ENCODE peak calls at places on chromosomes 6 and 20, in nine cellular contexts. H is astrocyte, W is fibroblast of lung, J is pancreas, B is heart left ventricle, X is heart right ventricle, Z is retinal pigment epithelial cell, M is endothelial cell, U is Peyer's patch. N is an unnamed sample.

GRCh38 chr6:35213824-35214756 is at the start of gene SCUBE3:
- DNase-seq in H (peak; percentile 48), W (peak; percentile 32), J (peak; percentile 31), B (no peak), X (peak; percentile 44), Z (no peak), M (peak; percentile 55), U (no peak), N (peak; percentile 57)

GRCh38 chr6:45477785-45478184 is 100.1 kb upstream of the SUPT3H start:
- DNase-seq in H (no peak), W (no peak), J (no peak), B (no peak), X (no peak), Z (no peak), M (no peak), U (no peak), N (no peak)

GRCh38 chr6:28794175-28795002 is 129.4 kb downstream of the TRIM27 start:
- DNase-seq in H (peak; percentile 22), W (peak; percentile 38), J (no peak), B (no peak), X (no peak), Z (no peak), M (no peak), U (no peak), N (peak; percentile 69)

GRCh38 chr20:54474046-54474445 is 1.3 kb upstream of the DOK5 start:
- DNase-seq in H (no peak), W (no peak), J (no peak), B (no peak), X (no peak), Z (no peak), M (no peak), U (no peak), N (no peak)

GRCh38 chr20:8932192-8933150 is 136.4 kb upstream of the PLCB4 start:
- DNase-seq in H (peak; percentile 65), W (peak; percentile 21), J (no peak), B (no peak), X (no peak), Z (peak; percentile 61), M (no peak), U (no peak), N (no peak)

GRCh38 chr6:74713941-74714340 is 491.9 kb downstream of the COL12A1 start:
- DNase-seq in H (peak; percentile 51), W (no peak), J (no peak), B (no peak), X (no peak), Z (no peak), M (no peak), U (no peak), N (no peak)

GRCh38 chr6:64932486-64932885 is 774.5 kb downstream of the EYS start:
- DNase-seq in H (no peak), W (no peak), J (no peak), B (no peak), X (no peak), Z (no peak), M (no peak), U (no peak), N (no peak)

GRCh38 chr6:36386495-36387439 is 702 bp downstream of the ETV7 start:
- DNase-seq in H (peak; percentile 51), W (peak; percentile 57), J (no peak), B (peak; percentile 16), X (peak; percentile 15), Z (no peak), M (peak; percentile 25), U (no peak), N (peak; percentile 28)

GRCh38 chr20:10558635-10559187 is 115.1 kb downstream of the JAG1 start:
- DNase-seq in H (peak; percentile 99), W (peak; percentile 94), J (no peak), B (no peak), X (no peak), Z (peak; percentile 63), M (no peak), U (no peak), N (no peak)

DNA sequence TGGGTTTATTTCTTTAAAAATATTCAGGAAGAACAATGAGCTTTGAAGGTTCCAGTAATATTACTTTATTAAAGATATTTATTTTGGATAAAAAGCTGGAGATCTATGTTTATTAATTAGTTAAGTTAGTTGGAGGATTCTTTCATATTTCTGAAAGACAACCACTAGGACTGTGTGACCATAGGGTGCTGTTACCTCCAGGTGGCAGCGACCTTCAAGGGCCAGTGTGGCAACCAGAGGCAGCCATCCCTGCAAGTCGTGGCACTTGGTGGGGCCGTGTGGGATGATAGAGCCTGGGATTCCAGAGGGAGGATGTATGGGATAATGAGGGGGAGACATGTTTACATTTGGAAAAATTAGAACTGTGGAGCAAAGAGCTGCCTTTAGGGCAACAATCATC is 95.5 kb upstream of the SCP2D1 start:
- DNase-seq in H (no peak), W (no peak), J (no peak), B (no peak), X (no peak), Z (no peak), M (no peak), U (no peak), N (no peak)
- TF ChIP-seq CTCF in H (no peak), W (no peak), J (no peak), B (no peak), X (no peak), Z (peak; percentile 12), M (no peak), U (no peak), N (no peak)

DNA sequence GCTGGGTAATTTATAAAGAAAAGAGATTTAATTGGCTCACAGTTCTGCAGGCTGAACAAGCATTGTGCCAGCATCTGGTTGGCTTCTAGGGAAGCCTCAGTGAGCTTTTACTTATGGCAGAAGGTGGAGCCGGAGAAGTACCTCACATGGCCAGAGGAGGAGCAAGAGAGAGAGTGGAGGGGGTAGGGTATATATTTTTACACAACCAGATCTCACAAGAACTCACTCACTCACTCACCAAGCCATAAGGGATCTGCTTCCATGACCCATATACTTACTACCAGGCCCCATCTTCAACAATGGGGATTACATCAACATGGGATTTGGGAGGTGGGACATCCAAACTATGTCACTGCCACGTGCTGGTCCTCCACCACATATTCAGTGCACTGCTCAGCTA is 152.6 kb upstream of the PRND start:
- DNase-seq in H (no peak), W (no peak), J (no peak), B (no peak), X (no peak), Z (no peak), M (no peak), U (no peak), N (no peak)
- TF ChIP-seq CTCF in H (no peak), W (peak; percentile 12), J (no peak), B (no peak), X (no peak), Z (peak; percentile 25), M (no peak), U (no peak), N (peak; percentile 29)

DNA sequence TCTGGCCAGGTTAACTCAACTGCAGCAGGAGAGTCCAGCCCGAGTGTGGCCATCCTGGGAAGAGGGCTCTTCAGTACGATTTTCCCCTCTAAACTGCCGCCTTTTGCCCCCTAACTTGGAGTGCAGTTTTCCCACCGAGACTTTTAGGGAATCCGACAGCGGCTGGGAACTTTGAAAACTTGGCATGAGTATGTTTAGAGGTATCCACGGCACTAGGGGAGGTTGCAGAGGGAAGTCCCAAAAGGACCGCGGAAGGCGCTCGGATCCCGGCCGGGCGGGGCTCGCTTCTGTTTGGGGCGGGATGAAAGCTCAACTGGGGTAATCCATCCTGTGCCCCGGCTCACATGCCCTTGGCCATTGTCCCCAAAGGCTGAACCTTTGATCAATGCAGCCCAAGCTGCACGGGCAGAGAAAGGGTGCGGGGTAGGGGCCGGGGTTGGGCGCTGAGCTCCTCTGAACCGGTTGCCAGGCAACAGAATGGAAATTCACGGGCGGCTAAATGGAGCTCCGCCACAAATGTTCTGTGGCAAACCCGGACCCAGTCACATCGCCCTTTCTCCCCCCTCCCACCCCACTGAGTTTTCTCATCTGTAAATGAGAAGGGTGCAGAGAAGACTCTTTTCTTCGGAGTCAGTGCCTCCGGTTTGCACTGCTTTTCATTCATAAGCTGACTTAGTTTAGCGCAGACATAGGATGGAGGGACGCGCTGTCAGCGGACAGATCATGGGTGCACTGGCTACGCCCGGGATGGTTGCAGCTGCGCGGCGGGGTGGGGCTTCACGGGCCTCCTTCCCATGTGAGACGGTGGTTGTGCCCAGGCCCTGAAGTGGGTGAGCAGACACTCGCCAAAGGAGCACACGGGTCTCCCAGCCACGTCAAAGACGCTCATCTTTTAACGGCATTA is 2.3 kb downstream of the BMP6 start:
- DNase-seq in H (no peak), W (peak; percentile 20), J (peak; percentile 15), B (no peak), X (peak; percentile 33), Z (no peak), M (peak; percentile 28), U (no peak), N (peak; percentile 11)
- TF ChIP-seq CTCF in H (no peak), W (no peak), J (no peak), B (no peak), X (no peak), Z (no peak), M (no peak), U (no peak), N (no peak)

GRCh38 chr6:54013966-54014365 is 97.3 kb upstream of the MLIP start:
- DNase-seq in H (no peak), W (no peak), J (no peak), B (no peak), X (no peak), Z (no peak), M (no peak), U (no peak), N (no peak)

GRCh38 chr6:54008589-54008988 is 102.7 kb upstream of the MLIP start:
- DNase-seq in H (no peak), W (no peak), J (no peak), B (no peak), X (no peak), Z (no peak), M (no peak), U (no peak), N (no peak)

GRCh38 chr6:54011277-54011648 is 100.0 kb upstream of the MLIP start:
- DNase-seq in H (no peak), W (no peak), J (no peak), B (no peak), X (no peak), Z (no peak), M (no peak), U (no peak), N (no peak)

GRCh38 chr6:54009052-54009654 is 102.1 kb upstream of the MLIP start:
- DNase-seq in H (no peak), W (no peak), J (no peak), B (no peak), X (no peak), Z (no peak), M (no peak), U (no peak), N (no peak)

DNA sequence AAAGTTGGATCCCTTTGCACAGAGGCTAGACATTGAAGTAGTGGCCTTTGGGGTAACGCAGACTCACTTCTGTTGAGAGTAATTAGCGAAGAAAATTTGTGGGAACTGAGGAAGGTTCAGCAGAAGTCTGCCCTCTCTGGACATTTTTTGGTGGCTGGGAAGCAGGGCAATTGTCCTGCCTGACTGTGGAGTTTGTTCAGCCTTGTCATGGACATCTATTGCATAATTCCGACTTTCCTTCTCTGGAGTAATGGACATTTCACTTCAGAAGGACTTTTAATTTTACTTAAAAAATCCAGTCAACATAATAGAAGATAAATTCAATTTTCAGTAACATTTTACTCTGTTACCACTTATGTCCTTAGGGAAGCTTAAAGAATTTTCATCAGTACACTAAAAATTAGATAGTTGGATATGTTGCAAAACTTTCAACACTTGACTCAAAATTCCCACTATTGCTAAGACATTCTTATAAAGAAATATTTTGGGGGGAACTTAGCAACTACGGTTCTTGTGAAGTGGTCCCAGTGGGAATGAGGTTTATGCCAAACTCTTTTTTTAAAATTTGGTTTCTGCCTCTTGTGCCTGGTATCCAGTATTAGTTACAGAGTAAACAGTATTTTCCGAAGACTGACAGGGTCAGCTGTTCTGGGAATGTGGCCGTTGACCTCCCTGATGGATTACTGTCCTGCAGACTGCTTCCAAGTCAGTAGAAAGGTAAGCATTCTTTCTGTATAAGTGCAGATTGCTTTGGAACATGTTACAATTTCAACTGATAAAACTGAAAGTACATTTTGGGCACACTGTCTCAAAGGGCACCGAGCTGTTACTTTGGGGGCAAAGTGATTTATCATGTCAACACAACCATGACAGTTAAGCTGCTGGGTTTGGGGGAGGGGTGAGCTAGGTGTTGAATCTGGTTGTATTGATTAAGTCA is 100.6 kb upstream of the MLIP start:
- DNase-seq in H (no peak), W (peak; percentile 50), J (no peak), B (no peak), X (no peak), Z (no peak), M (no peak), U (no peak), N (peak; percentile 38)
- TF ChIP-seq CTCF in H (no peak), W (no peak), J (no peak), B (no peak), X (no peak), Z (no peak), M (no peak), U (no peak), N (no peak)